ENCODE peak calls at places on chromosome 10, in six cellular contexts. One of them, this sample, is unnamed.
A peak's percentile ranks its signal among the peaks of the same experiment; 100 is the strongest.

GRCh38 chr10:38174341-38174740 is 80.2 kb downstream of the ZNF37A start:
- DNase-seq in GM12878: no peak
- DNase-seq in AG09319: no peak
- DNase-seq in CD8-positive, alpha-beta T cell: no peak
- DNase-seq in colonic mucosa: no peak
- DNase-seq in foreskin fibroblast: no peak
- DNase-seq in this sample: no peak

GRCh38 chr10:64115913-64116643 is 594.9 kb downstream of the REEP3 start:
- DNase-seq in GM12878: no peak
- DNase-seq in colonic mucosa: peak; percentile 48
- DNase-seq in foreskin fibroblast: no peak
- DNase-seq in CD8-positive, alpha-beta T cell: no peak
- DNase-seq in AG09319: no peak
- DNase-seq in this sample: no peak

GRCh38 chr10:29731760-29732159 is 97.0 kb upstream of the SVIL start:
- DNase-seq in colonic mucosa: peak; percentile 40
- DNase-seq in CD8-positive, alpha-beta T cell: no peak
- DNase-seq in AG09319: no peak
- DNase-seq in foreskin fibroblast: no peak
- DNase-seq in GM12878: no peak
- DNase-seq in this sample: no peak

GRCh38 chr10:119313645-119314044 is 106.3 kb downstream of the GRK5 start:
- DNase-seq in foreskin fibroblast: no peak
- DNase-seq in CD8-positive, alpha-beta T cell: peak; percentile 47
- DNase-seq in colonic mucosa: no peak
- DNase-seq in AG09319: no peak
- DNase-seq in GM12878: peak; percentile 78
- DNase-seq in this sample: no peak

GRCh38 chr10:132100556-132101349 is 35.0 kb downstream of the JAKMIP3 start:
- DNase-seq in foreskin fibroblast: no peak
- DNase-seq in CD8-positive, alpha-beta T cell: no peak
- DNase-seq in AG09319: no peak
- DNase-seq in GM12878: no peak
- DNase-seq in colonic mucosa: no peak
- DNase-seq in this sample: peak; percentile 4

GRCh38 chr10:12875100-12875499 is 126.4 kb downstream of the CCDC3 start:
- DNase-seq in colonic mucosa: no peak
- DNase-seq in GM12878: no peak
- DNase-seq in AG09319: no peak
- DNase-seq in CD8-positive, alpha-beta T cell: no peak
- DNase-seq in foreskin fibroblast: no peak
- DNase-seq in this sample: no peak

GRCh38 chr10:124599588-124600050 is 138.0 kb downstream of the LHPP start:
- DNase-seq in colonic mucosa: no peak
- DNase-seq in AG09319: no peak
- DNase-seq in CD8-positive, alpha-beta T cell: no peak
- DNase-seq in GM12878: no peak
- DNase-seq in foreskin fibroblast: no peak
- DNase-seq in this sample: no peak

GRCh38 chr10:46069771-46070463 is 23.8 kb upstream of the MSMB start:
- DNase-seq in colonic mucosa: no peak
- DNase-seq in GM12878: no peak
- DNase-seq in AG09319: no peak
- DNase-seq in CD8-positive, alpha-beta T cell: no peak
- DNase-seq in foreskin fibroblast: no peak
- DNase-seq in this sample: no peak

GRCh38 chr10:14349081-14349480 is 18.4 kb upstream of the FRMD4A start:
- DNase-seq in AG09319: no peak
- DNase-seq in colonic mucosa: no peak
- DNase-seq in CD8-positive, alpha-beta T cell: no peak
- DNase-seq in foreskin fibroblast: no peak
- DNase-seq in GM12878: no peak
- DNase-seq in this sample: no peak

GRCh38 chr10:3853547-3853989 is 68.6 kb upstream of the KLF6 start:
- DNase-seq in foreskin fibroblast: no peak
- DNase-seq in AG09319: no peak
- DNase-seq in CD8-positive, alpha-beta T cell: no peak
- DNase-seq in colonic mucosa: peak; percentile 78
- DNase-seq in GM12878: no peak
- DNase-seq in this sample: no peak

GRCh38 chr10:93630609-93631320 is 18.4 kb downstream of the PDE6C start:
- DNase-seq in AG09319: no peak
- DNase-seq in GM12878: no peak
- DNase-seq in foreskin fibroblast: no peak
- DNase-seq in CD8-positive, alpha-beta T cell: no peak
- DNase-seq in colonic mucosa: no peak
- DNase-seq in this sample: no peak

GRCh38 chr10:61765176-61766087 is 102.7 kb downstream of the CABCOCO1 start:
- DNase-seq in CD8-positive, alpha-beta T cell: no peak
- DNase-seq in foreskin fibroblast: no peak
- DNase-seq in colonic mucosa: no peak
- DNase-seq in AG09319: no peak
- DNase-seq in GM12878: no peak
- DNase-seq in this sample: no peak

GRCh38 chr10:99770408-99771045 is 11.9 kb upstream of the ABCC2 start:
- DNase-seq in CD8-positive, alpha-beta T cell: no peak
- DNase-seq in AG09319: no peak
- DNase-seq in foreskin fibroblast: no peak
- DNase-seq in colonic mucosa: no peak
- DNase-seq in GM12878: no peak
- DNase-seq in this sample: no peak

GRCh38 chr10:131725736-131726459 is 174.9 kb upstream of the PPP2R2D start:
- DNase-seq in GM12878: no peak
- DNase-seq in colonic mucosa: peak; percentile 11
- DNase-seq in CD8-positive, alpha-beta T cell: no peak
- DNase-seq in foreskin fibroblast: no peak
- DNase-seq in AG09319: no peak
- DNase-seq in this sample: no peak

GRCh38 chr10:12795318-12795717 is 206.2 kb downstream of the CCDC3 start:
- DNase-seq in GM12878: no peak
- DNase-seq in AG09319: no peak
- DNase-seq in foreskin fibroblast: no peak
- DNase-seq in colonic mucosa: no peak
- DNase-seq in CD8-positive, alpha-beta T cell: no peak
- DNase-seq in this sample: no peak

GRCh38 chr10:112565434-112566053 is 118.5 kb downstream of the VTI1A start:
- DNase-seq in GM12878: no peak
- DNase-seq in CD8-positive, alpha-beta T cell: no peak
- DNase-seq in foreskin fibroblast: peak; percentile 42
- DNase-seq in colonic mucosa: peak; percentile 61
- DNase-seq in AG09319: peak; percentile 40
- DNase-seq in this sample: peak; percentile 46

GRCh38 chr10:56586391-56586790 is 225.3 kb upstream of the ZWINT start:
- DNase-seq in foreskin fibroblast: no peak
- DNase-seq in GM12878: no peak
- DNase-seq in AG09319: no peak
- DNase-seq in colonic mucosa: no peak
- DNase-seq in CD8-positive, alpha-beta T cell: no peak
- DNase-seq in this sample: no peak

GRCh38 chr10:905503-905902 is 26.0 kb downstream of the LARP4B start:
- DNase-seq in foreskin fibroblast: no peak
- DNase-seq in GM12878: no peak
- DNase-seq in colonic mucosa: no peak
- DNase-seq in CD8-positive, alpha-beta T cell: no peak
- DNase-seq in AG09319: no peak
- DNase-seq in this sample: no peak

GRCh38 chr10:5583525-5584175 is 58.9 kb downstream of the CALML3 start:
- DNase-seq in CD8-positive, alpha-beta T cell: no peak
- DNase-seq in colonic mucosa: peak; percentile 66
- DNase-seq in foreskin fibroblast: no peak
- DNase-seq in AG09319: no peak
- DNase-seq in GM12878: peak; percentile 37
- DNase-seq in this sample: no peak

DNA sequence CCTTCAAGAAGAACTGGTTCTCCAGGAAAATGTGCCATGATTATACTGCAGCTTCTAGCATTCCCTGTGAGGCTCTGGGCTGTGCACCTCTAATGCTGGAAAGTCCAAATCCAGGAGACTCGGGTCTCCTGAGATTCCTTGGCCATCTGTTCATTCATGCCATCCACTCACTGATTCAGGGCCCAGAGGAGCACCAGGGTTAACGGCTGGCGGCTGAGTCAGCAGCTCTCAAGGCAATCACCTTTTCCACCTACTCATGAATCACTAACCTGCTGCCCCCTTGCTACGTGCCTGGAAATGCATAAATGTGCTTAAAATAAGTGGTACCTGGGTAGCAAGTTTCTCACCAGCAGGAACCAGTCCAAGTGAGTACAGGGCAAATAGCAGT is 132.7 kb downstream of the KCNMA1 start:
- DNase-seq in CD8-positive, alpha-beta T cell: no peak
- DNase-seq in colonic mucosa: no peak
- DNase-seq in foreskin fibroblast: peak; percentile 58
- DNase-seq in AG09319: no peak
- DNase-seq in GM12878: no peak
- DNase-seq in this sample: no peak
- TF ChIP-seq CTCF in CD8-positive, alpha-beta T cell: no peak
- TF ChIP-seq CTCF in colonic mucosa: no peak
- TF ChIP-seq CTCF in foreskin fibroblast: no peak
- TF ChIP-seq CTCF in AG09319: no peak
- TF ChIP-seq CTCF in GM12878: no peak
- TF ChIP-seq CTCF in this sample: no peak

GRCh38 chr10:32141018-32141807 is 85.0 kb upstream of the KIF5B start:
- DNase-seq in CD8-positive, alpha-beta T cell: no peak
- DNase-seq in colonic mucosa: peak; percentile 67
- DNase-seq in AG09319: no peak
- DNase-seq in GM12878: no peak
- DNase-seq in foreskin fibroblast: peak; percentile 19
- DNase-seq in this sample: no peak

GRCh38 chr10:32143302-32143847 is 87.2 kb upstream of the KIF5B start:
- DNase-seq in foreskin fibroblast: no peak
- DNase-seq in CD8-positive, alpha-beta T cell: no peak
- DNase-seq in GM12878: no peak
- DNase-seq in colonic mucosa: no peak
- DNase-seq in AG09319: no peak
- DNase-seq in this sample: no peak

GRCh38 chr10:32142646-32143045 is 86.4 kb upstream of the KIF5B start:
- DNase-seq in AG09319: no peak
- DNase-seq in colonic mucosa: no peak
- DNase-seq in CD8-positive, alpha-beta T cell: no peak
- DNase-seq in foreskin fibroblast: peak; percentile 52
- DNase-seq in GM12878: no peak
- DNase-seq in this sample: no peak

GRCh38 chr10:32140403-32140802 is 84.2 kb upstream of the KIF5B start:
- DNase-seq in colonic mucosa: no peak
- DNase-seq in foreskin fibroblast: no peak
- DNase-seq in CD8-positive, alpha-beta T cell: no peak
- DNase-seq in AG09319: no peak
- DNase-seq in GM12878: no peak
- DNase-seq in this sample: no peak

DNA sequence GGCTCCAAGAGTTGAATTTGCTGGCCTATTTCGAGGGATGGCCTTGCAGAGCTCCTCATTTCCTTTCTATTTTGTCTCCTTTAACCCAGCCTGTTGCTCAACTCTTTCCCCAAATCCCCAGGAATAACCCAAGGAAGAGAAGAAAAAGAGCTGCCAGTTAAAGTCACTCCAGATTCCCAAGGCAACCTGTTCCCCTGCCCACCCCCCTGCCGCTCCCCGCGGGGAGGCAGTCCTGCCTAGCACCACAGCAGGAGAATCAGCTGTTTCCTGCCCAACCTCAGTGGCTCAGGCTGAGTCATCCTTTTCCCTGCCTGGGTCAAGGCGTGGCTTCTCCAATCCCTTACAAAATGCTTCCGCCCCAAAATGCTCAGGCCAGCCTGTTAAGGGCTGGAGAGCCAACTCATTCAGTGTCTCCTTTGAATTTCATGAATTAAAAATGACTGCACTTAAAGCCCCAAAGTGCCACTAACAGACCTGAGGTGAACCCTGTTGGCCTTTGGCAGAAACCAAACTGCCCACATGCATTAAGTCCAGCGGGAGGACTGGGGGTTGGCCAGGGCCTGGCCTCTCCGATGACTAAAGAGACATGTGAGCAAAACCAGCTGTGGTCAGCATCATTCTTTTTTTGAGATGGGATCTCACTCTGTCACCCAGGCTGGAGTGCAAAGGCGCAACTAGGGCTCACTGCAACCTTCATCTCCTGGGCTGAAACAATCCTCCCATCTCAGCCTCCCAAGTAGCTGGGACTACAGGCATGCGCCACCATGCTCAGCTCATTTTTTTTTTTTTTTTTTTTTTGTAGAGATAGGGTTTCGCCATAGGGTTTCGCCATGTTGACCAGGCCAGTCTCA is 83.2 kb upstream of the KIF5B start:
- DNase-seq in AG09319: peak; percentile 84
- DNase-seq in GM12878: no peak
- DNase-seq in colonic mucosa: peak; percentile 89
- DNase-seq in foreskin fibroblast: peak; percentile 92
- DNase-seq in CD8-positive, alpha-beta T cell: peak; percentile 10
- DNase-seq in this sample: no peak
- TF ChIP-seq CTCF in AG09319: peak; percentile 28
- TF ChIP-seq CTCF in GM12878: no peak
- TF ChIP-seq CTCF in colonic mucosa: no peak
- TF ChIP-seq CTCF in foreskin fibroblast: no peak
- TF ChIP-seq CTCF in CD8-positive, alpha-beta T cell: no peak
- TF ChIP-seq CTCF in this sample: no peak

DNA sequence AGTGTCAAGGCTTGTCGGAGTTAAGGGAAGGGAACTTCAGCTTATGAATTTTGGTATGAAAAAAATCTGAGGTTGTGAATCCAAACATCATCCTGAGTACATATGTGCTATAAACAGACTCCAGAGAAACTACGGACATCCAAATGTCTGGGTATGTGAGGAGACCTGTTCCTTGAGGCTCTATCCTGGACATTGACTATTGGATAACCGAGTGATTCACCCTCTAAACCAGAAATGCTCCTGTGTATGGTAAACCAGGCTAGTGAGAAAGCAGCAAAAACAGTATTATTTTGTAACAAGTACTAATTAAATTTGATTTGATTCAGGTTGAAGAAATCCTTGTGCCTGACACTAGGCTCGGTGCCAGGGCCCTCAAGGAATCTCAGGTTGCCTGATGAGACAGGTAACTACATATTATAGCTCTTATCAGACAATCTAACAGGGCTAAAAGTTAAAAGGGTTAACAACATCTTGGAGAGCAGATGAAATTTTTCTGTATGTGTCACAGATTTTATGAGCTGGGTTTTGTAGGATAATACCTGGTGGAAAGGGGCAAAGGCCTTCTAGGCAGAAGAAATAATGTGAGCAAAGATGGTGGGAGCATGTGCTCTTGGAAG is 10.4 kb upstream of the STOX1 start:
- DNase-seq in foreskin fibroblast: no peak
- DNase-seq in CD8-positive, alpha-beta T cell: no peak
- DNase-seq in GM12878: no peak
- DNase-seq in AG09319: no peak
- DNase-seq in colonic mucosa: no peak
- DNase-seq in this sample: no peak
- TF ChIP-seq CTCF in foreskin fibroblast: no peak
- TF ChIP-seq CTCF in CD8-positive, alpha-beta T cell: no peak
- TF ChIP-seq CTCF in GM12878: no peak
- TF ChIP-seq CTCF in AG09319: no peak
- TF ChIP-seq CTCF in colonic mucosa: no peak
- TF ChIP-seq CTCF in this sample: no peak

DNA sequence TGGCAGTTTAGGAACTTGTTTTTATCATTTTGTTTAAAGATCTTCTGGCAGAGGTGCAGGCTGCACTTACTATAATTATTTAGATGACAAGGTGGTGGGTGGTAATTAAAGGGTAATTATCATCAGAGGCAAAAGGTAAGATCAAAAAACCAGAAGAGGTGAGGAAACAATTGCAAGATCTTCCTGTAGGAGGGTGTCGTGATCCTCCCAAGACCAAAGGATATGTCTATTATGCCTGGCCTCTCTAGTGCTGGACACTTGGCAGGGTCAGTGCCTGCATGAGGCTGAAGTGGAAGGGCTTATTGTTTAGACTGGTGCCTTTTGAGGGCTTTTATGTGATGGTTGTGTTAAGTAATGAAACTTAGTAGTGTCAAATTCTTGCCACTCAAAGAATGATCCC is 1.8 kb upstream of the WAPL start:
- DNase-seq in CD8-positive, alpha-beta T cell: no peak
- DNase-seq in GM12878: no peak
- DNase-seq in colonic mucosa: no peak
- DNase-seq in foreskin fibroblast: no peak
- DNase-seq in AG09319: no peak
- DNase-seq in this sample: no peak
- TF ChIP-seq CTCF in CD8-positive, alpha-beta T cell: no peak
- TF ChIP-seq CTCF in GM12878: no peak
- TF ChIP-seq CTCF in colonic mucosa: no peak
- TF ChIP-seq CTCF in foreskin fibroblast: peak; percentile 20
- TF ChIP-seq CTCF in AG09319: peak; percentile 20
- TF ChIP-seq CTCF in this sample: peak; percentile 37